ENCODE peak calls at places on chromosomes 11 and 22, in seven cellular contexts. J, U, F, D, O, B and I are unnamed samples.

GRCh38 chr11:78202733-78203167 is 14.0 kb downstream of the USP35 start:
- DNase-seq in J (peak; percentile 84), U (no peak), F (no peak), D (no peak), O (no peak), B (no peak), I (no peak)

GRCh38 chr11:68504432-68505066 is 44.0 kb downstream of the PPP6R3 start:
- DNase-seq in J (no peak), U (no peak), F (no peak), D (no peak), O (no peak), B (no peak), I (no peak)

GRCh38 chr11:29296680-29297079 is 720.1 kb downstream of the KCNA4 start:
- DNase-seq in J (no peak), U (no peak), F (no peak), D (no peak), O (no peak), B (no peak), I (no peak)

GRCh38 chr11:10041337-10041736 is 252.7 kb downstream of the SBF2 start:
- DNase-seq in J (no peak), U (no peak), F (no peak), D (no peak), O (no peak), B (no peak), I (no peak)

GRCh38 chr22:27614291-27615007 is 187.1 kb downstream of the MN1 start:
- DNase-seq in J (no peak), U (no peak), F (no peak), D (no peak), O (no peak), B (no peak), I (no peak)

GRCh38 chr11:13384837-13385417 is 78.1 kb downstream of the BTBD10 start:
- DNase-seq in J (peak; percentile 5), U (peak; percentile 41), F (peak; percentile 74), D (peak; percentile 67), O (peak; percentile 80), B (no peak), I (no peak)

GRCh38 chr11:123603666-123604065 is 50.8 kb downstream of the SCN3B start:
- DNase-seq in J (no peak), U (no peak), F (no peak), D (no peak), O (no peak), B (no peak), I (no peak)

GRCh38 chr11:102287963-102288744 is 29.1 kb upstream of the BIRC3 start:
- DNase-seq in J (peak; percentile 66), U (peak; percentile 55), F (peak; percentile 78), D (peak; percentile 86), O (peak; percentile 88), B (peak; percentile 67), I (no peak)

GRCh38 chr11:74453373-74453975 is 13.9 kb downstream of the KCNE3 start:
- DNase-seq in J (peak; percentile 45), U (peak; percentile 18), F (peak; percentile 83), D (peak; percentile 81), O (peak; percentile 92), B (peak; percentile 50), I (no peak)

GRCh38 chr11:78446210-78446609 is 28.6 kb upstream of the GAB2 start:
- DNase-seq in J (no peak), U (no peak), F (no peak), D (no peak), O (no peak), B (no peak), I (no peak)

GRCh38 chr11:17954395-17955252 is 58.2 kb downstream of the SERGEF start:
- DNase-seq in J (no peak), U (no peak), F (no peak), D (no peak), O (no peak), B (no peak), I (no peak)

GRCh38 chr11:111913997-111914396 is 1.5 kb downstream of the HSPB2 start:
- DNase-seq in J (no peak), U (no peak), F (no peak), D (no peak), O (no peak), B (no peak), I (no peak)

GRCh38 chr11:8026982-8027381 is 39.8 kb downstream of the EIF3F start:
- DNase-seq in J (no peak), U (no peak), F (no peak), D (no peak), O (no peak), B (no peak), I (no peak)

GRCh38 chr11:65862191-65862735 is 2.0 kb downstream of the MUS81 start:
- DNase-seq in J (no peak), U (no peak), F (no peak), D (peak; percentile 1), O (no peak), B (peak; percentile 28), I (no peak)

GRCh38 chr11:61493832-61494231 is 14.7 kb upstream of the LRRC10B start:
- DNase-seq in J (no peak), U (no peak), F (no peak), D (no peak), O (no peak), B (no peak), I (no peak)

GRCh38 chr11:31133064-31133463 is 236.5 kb downstream of the DCDC1 start:
- DNase-seq in J (no peak), U (no peak), F (no peak), D (no peak), O (no peak), B (no peak), I (no peak)

GRCh38 chr11:76803811-76804600 is 20.9 kb downstream of the TSKU start:
- DNase-seq in J (peak; percentile 62), U (no peak), F (no peak), D (no peak), O (no peak), B (no peak), I (no peak)

GRCh38 chr11:11841121-11841604 is 609 bp upstream of the USP47 start:
- DNase-seq in J (no peak), U (no peak), F (no peak), D (peak; percentile 44), O (peak; percentile 52), B (no peak), I (no peak)

DNA sequence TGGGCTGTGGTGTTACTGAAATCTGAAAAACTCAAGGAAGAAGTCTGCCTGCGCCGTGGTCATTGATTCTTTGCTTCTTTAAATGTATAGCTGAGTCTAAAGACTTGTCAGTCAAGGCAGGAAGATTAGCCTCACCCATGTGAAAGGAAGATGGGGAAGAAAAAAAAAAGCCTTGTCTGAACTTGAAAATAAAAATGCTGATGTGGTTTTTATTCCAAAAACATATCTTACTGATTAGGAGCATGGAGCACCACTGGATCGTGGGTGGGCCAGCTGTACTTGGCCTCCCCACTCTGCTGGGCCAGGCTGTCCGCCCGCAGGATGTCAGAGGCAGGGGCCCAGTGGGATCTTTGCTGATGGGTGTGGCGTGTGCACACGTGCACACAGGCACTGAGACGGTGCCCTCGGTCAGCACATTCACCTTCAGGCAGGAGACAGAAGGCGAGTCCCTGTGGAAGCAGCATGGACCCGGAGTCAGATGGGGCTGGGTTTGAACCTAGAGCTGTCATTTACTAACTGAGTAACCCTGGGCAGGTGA is 111.9 kb downstream of the WNT7B start:
- DNase-seq in J (no peak), U (no peak), F (no peak), D (no peak), O (no peak), B (no peak), I (no peak)
- H3K27ac ChIP-seq in J (no peak overlapping the region), U (no peak overlapping the region), F (no peak overlapping the region), D (no peak overlapping the region), O (no peak overlapping the region), B (no peak overlapping the region), I (no peak overlapping the region)

GRCh38 chr11:96095884-96096301 is 172.0 kb upstream of the MTMR2 start:
- DNase-seq in J (no peak), U (no peak), F (no peak), D (no peak), O (no peak), B (peak; percentile 99), I (peak; percentile 40)

GRCh38 chr11:96097844-96098421 is 174.0 kb upstream of the MTMR2 start:
- DNase-seq in J (no peak), U (no peak), F (no peak), D (no peak), O (no peak), B (peak; percentile 87), I (no peak)

GRCh38 chr11:96098511-96099241 is 174.8 kb upstream of the MTMR2 start:
- DNase-seq in J (no peak), U (no peak), F (no peak), D (no peak), O (no peak), B (peak; percentile 99), I (no peak)

GRCh38 chr11:96094156-96094555 is 170.2 kb upstream of the MTMR2 start:
- DNase-seq in J (no peak), U (no peak), F (no peak), D (no peak), O (no peak), B (peak; percentile 13), I (no peak)

DNA sequence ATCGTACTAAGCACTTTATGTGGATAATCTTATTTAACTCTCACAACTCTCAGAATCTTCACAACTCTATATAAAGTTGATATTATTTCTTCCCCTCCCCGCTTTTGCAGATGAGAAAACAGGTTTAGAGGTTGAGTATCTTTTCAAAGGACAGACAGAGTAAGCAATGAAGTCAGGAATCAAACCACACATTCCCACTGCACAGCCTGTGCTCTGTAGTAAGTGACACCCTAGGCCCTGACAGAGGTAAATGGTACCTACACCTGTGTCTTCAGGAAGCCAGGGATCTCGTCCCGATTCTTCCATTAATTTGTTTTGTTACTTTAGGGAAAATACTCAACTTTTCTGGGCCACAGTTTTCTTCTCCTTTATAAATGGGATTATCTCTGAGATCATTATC is 172.5 kb upstream of the MTMR2 start:
- DNase-seq in J (no peak), U (no peak), F (no peak), D (no peak), O (no peak), B (no peak), I (no peak)
- H3K27ac ChIP-seq in J (no peak overlapping the region), U (no peak overlapping the region), F (no peak overlapping the region), D (no peak overlapping the region), O (no peak overlapping the region), B (peak overlapping the region; percentile 98), I (peak overlapping the region; percentile 63)

DNA sequence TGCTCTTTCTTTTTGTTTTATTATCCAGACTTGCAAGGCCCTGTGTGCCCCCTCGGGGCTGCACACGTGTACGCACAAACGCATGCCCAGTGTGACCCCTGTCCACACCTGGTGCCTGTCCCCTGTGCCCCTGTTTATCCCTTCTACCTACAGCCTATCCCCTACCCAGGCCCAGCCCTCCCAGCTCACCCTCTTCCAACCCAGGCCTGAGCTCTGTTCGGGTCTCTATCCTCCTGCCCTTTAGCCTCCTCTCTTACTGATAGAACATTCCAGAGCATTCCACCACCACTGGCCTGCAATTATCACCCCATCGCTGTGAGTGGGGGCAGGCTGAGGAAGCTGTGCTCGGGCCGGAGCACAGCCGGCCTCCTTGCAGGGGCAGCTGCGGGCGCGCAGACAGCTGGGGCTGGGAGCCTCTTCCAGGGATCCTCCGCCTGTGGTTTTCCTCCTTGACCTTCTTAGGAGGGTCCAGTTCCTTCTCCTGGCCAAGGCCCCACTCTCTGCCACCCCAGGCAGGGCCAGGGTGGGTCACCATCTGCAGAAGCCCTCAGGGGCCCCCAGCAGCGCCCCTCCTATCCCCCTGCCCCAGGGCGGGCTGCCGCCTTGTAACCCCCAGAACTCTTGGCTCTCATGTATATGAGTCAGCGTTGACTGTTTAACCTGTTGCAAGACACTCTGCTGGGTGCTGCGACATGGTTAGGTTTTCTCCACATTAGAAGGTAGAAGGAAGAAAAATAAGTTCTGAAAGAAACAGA is 41.8 kb upstream of the KCNQ1OT1 start:
- DNase-seq in J (no peak), U (peak; percentile 39), F (peak; percentile 60), D (no peak), O (no peak), B (peak; percentile 74), I (no peak)
- H3K27ac ChIP-seq in J (no peak overlapping the region), U (peak overlapping the region; percentile 78), F (no peak overlapping the region), D (no peak overlapping the region), O (no peak overlapping the region), B (peak overlapping the region; percentile 63), I (no peak overlapping the region)

GRCh38 chr11:64857485-64857884 is 13.0 kb upstream of the CDC42BPG start:
- DNase-seq in J (no peak), U (no peak), F (no peak), D (no peak), O (no peak), B (no peak), I (no peak)
- H3K27ac ChIP-seq in J (peak overlapping the region; percentile 74), U (peak overlapping the region; percentile 11), F (no peak overlapping the region), D (no peak overlapping the region), O (no peak overlapping the region), B (peak overlapping the region; percentile 84), I (peak overlapping the region; percentile 91)